ENCODE peak calls at places on chromosome 12, in nine cellular contexts. X, N, Y, Z, H, V, D, O and W are unnamed samples.

GRCh38 chr12:6297170-6297569 is 13.3 kb upstream of the PLEKHG6 start:
- DNase-seq in X (no peak), N (no peak), Y (no peak), Z (no peak), H (no peak), V (no peak), D (no peak), O (no peak), W (no peak)

GRCh38 chr12:29255061-29255460 is 106.0 kb downstream of the FAR2 start:
- DNase-seq in X (no peak), N (no peak), Y (no peak), Z (no peak), H (no peak), V (no peak), D (no peak), O (no peak), W (no peak)

GRCh38 chr12:53441040-53441833 is at the start of gene PRR13:
- DNase-seq in X (peak), N (peak), Y (peak), Z (peak), H (peak), V (peak), D (peak), O (peak), W (peak)

GRCh38 chr12:52258335-52258901 is 16.0 kb upstream of the KRT86 start:
- DNase-seq in X (no peak), N (peak), Y (peak), Z (no peak), H (no peak), V (peak), D (peak), O (no peak), W (peak)

GRCh38 chr12:8658361-8658760 is 4.3 kb downstream of the MFAP5 start:
- DNase-seq in X (no peak), N (peak), Y (peak), Z (no peak), H (peak), V (no peak), D (peak), O (peak), W (no peak)

GRCh38 chr12:81208193-81208946 is 130.5 kb downstream of the ACSS3 start:
- DNase-seq in X (peak), N (no peak), Y (no peak), Z (no peak), H (no peak), V (no peak), D (peak), O (no peak), W (no peak)

GRCh38 chr12:117514016-117514415 is 152.6 kb upstream of the NOS1 start:
- DNase-seq in X (no peak), N (no peak), Y (no peak), Z (no peak), H (no peak), V (no peak), D (no peak), O (no peak), W (no peak)

GRCh38 chr12:76738824-76739579 is 24.9 kb upstream of the ZDHHC17 start:
- DNase-seq in X (no peak), N (no peak), Y (no peak), Z (no peak), H (no peak), V (no peak), D (no peak), O (no peak), W (no peak)

GRCh38 chr12:104991565-104992128 is 5.5 kb downstream of the NOPCHAP1 start:
- DNase-seq in X (no peak), N (no peak), Y (no peak), Z (no peak), H (no peak), V (no peak), D (no peak), O (no peak), W (no peak)

GRCh38 chr12:132154941-132155770 is 10.9 kb downstream of the NOC4L start:
- DNase-seq in X (no peak), N (peak), Y (no peak), Z (no peak), H (no peak), V (no peak), D (no peak), O (no peak), W (no peak)

GRCh38 chr12:111469406-111469805 is 63.7 kb downstream of the SH2B3 start:
- DNase-seq in X (no peak), N (peak), Y (no peak), Z (no peak), H (no peak), V (no peak), D (peak), O (no peak), W (no peak)

GRCh38 chr12:117797202-117797601 is 171.6 kb downstream of the KSR2 start:
- DNase-seq in X (no peak), N (no peak), Y (no peak), Z (no peak), H (no peak), V (no peak), D (no peak), O (no peak), W (no peak)

GRCh38 chr12:93016752-93017350 is 87.8 kb upstream of the EEA1 start:
- DNase-seq in X (no peak), N (no peak), Y (no peak), Z (no peak), H (no peak), V (no peak), D (no peak), O (no peak), W (no peak)

GRCh38 chr12:122841544-122842321 is 6.5 kb downstream of the HIP1R start:
- DNase-seq in X (no peak), N (peak), Y (peak), Z (no peak), H (peak), V (peak), D (peak), O (no peak), W (no peak)

GRCh38 chr12:46560078-46560477 is 187.5 kb upstream of the SLC38A2 start:
- DNase-seq in X (no peak), N (no peak), Y (no peak), Z (no peak), H (no peak), V (no peak), D (no peak), O (no peak), W (no peak)

GRCh38 chr12:120761581-120761980 is 36.0 kb downstream of the ACADS start:
- DNase-seq in X (peak), N (peak), Y (peak), Z (no peak), H (peak), V (no peak), D (peak), O (peak), W (no peak)

GRCh38 chr12:128727461-128727860 is 96.3 kb downstream of the SLC15A4 start:
- DNase-seq in X (no peak), N (no peak), Y (no peak), Z (no peak), H (no peak), V (no peak), D (no peak), O (no peak), W (no peak)

GRCh38 chr12:121719926-121720414 is 7.4 kb downstream of the TMEM120B start:
- DNase-seq in X (no peak), N (peak), Y (peak), Z (no peak), H (peak), V (no peak), D (peak), O (peak), W (no peak)

GRCh38 chr12:112275211-112275610 is 107.0 kb downstream of the HECTD4 start:
- DNase-seq in X (no peak), N (no peak), Y (no peak), Z (no peak), H (no peak), V (no peak), D (no peak), O (no peak), W (no peak)

GRCh38 chr12:105083551-105084105 is 630 bp downstream of the ALDH1L2 start:
- DNase-seq in X (peak), N (peak), Y (peak), Z (peak), H (peak), V (no peak), D (peak), O (no peak), W (no peak)

GRCh38 chr12:98686603-98687002 is 41.5 kb downstream of the APAF1 start:
- DNase-seq in X (no peak), N (no peak), Y (no peak), Z (no peak), H (no peak), V (no peak), D (no peak), O (no peak), W (no peak)